ENCODE peak calls at places on chromosomes 13 and 19, in four cellular contexts. Z is A549, D is SK-N-SH, W is GM12878. L is an unnamed sample. For H3K4me1, the result is how much of the 10 kb centered on the place peaks cover.

GRCh38 chr19:40433391-40434216 is 7.8 kb upstream of the SERTAD1 start:
- DNase-seq in Z (peak), D (peak), W (no peak), L (peak)

GRCh38 chr13:99256709-99257108 is 1.5 kb downstream of the GPR18 start:
- DNase-seq in Z (no peak), D (no peak), W (no peak), L (no peak)

GRCh38 chr13:80030491-80030890 is 310.4 kb downstream of the SPRY2 start:
- DNase-seq in Z (no peak), D (no peak), W (no peak), L (no peak)

GRCh38 chr13:35107535-35107934 is 165.5 kb downstream of the NBEA start:
- DNase-seq in Z (no peak), D (no peak), W (no peak), L (no peak)

GRCh38 chr13:100229603-100230002 is 140.7 kb downstream of the PCCA start:
- DNase-seq in Z (no peak), D (no peak), W (no peak), L (no peak)

GRCh38 chr13:112808377-112809140 is 118.7 kb downstream of the ATP11A start:
- DNase-seq in Z (no peak), D (no peak), W (no peak), L (no peak)

GRCh38 chr13:52695856-52696255 is 43.2 kb downstream of the SUGT1 start:
- DNase-seq in Z (no peak), D (no peak), W (peak), L (peak)

GRCh38 chr13:42305503-42305902 is 33.6 kb downstream of the AKAP11 start:
- DNase-seq in Z (no peak), D (no peak), W (no peak), L (no peak)

GRCh38 chr19:49987159-49987698 is 26.3 kb upstream of the SIGLEC11 start:
- DNase-seq in Z (peak), D (no peak), W (peak), L (peak)

GRCh38 chr19:40247735-40248262 is 21.3 kb upstream of the CCNP start:
- DNase-seq in Z (no peak), D (no peak), W (no peak), L (no peak)

GRCh38 chr13:21677075-21677628 is 6.3 kb downstream of the FGF9 start:
- DNase-seq in Z (no peak), D (no peak), W (no peak), L (no peak)

GRCh38 chr19:4051175-4052101 is 15.3 kb downstream of the ZBTB7A start:
- DNase-seq in Z (no peak), D (no peak), W (no peak), L (peak)

GRCh38 chr13:40082644-40083043 is 427.2 kb downstream of the COG6 start:
- DNase-seq in Z (no peak), D (no peak), W (no peak), L (peak)

GRCh38 chr13:79393564-79394249 is 12.3 kb downstream of the RBM26 start:
- DNase-seq in Z (no peak), D (no peak), W (no peak), L (peak)

GRCh38 chr19:6427131-6427530 is 2.5 kb upstream of the KHSRP start:
- DNase-seq in Z (no peak), D (no peak), W (no peak), L (no peak)

GRCh38 chr13:106617561-106617960 is 49.6 kb upstream of the ARGLU1 start:
- DNase-seq in Z (no peak), D (no peak), W (no peak), L (no peak)

GRCh38 chr13:34810996-34811395 is 131.1 kb upstream of the NBEA start:
- DNase-seq in Z (no peak), D (no peak), W (no peak), L (no peak)

GRCh38 chr13:61128850-61129645 is 286.6 kb downstream of the PCDH20 start:
- DNase-seq in Z (no peak), D (no peak), W (no peak), L (no peak)

GRCh38 chr13:43077446-43077845 is 54.1 kb downstream of the DNAJC15 start:
- DNase-seq in Z (no peak), D (no peak), W (no peak), L (no peak)

GRCh38 chr13:51801631-51802099 is 2.3 kb downstream of the DHRS12 start:
- DNase-seq in Z (peak), D (peak), W (no peak), L (no peak)

GRCh38 chr13:62293081-62293480 is 877.4 kb upstream of the PCDH20 start:
- DNase-seq in Z (no peak), D (no peak), W (no peak), L (no peak)

GRCh38 chr13:73945871-73946270 is 188.3 kb downstream of the KLF12 start:
- DNase-seq in Z (no peak), D (peak), W (no peak), L (no peak)

GRCh38 chr19:55667511-55667910 is 7.5 kb upstream of the EPN1 start:
- DNase-seq in Z (no peak), D (no peak), W (no peak), L (no peak)

GRCh38 chr19:4115050-4115817 is 8.7 kb downstream of the MAP2K2 start:
- DNase-seq in Z (no peak), D (peak), W (peak), L (no peak)

GRCh38 chr13:106262886-106263285 is 272.6 kb downstream of the EFNB2 start:
- DNase-seq in Z (no peak), D (no peak), W (no peak), L (no peak)

GRCh38 chr19:17686027-17686511 is 2.1 kb downstream of the UNC13A start:
- DNase-seq in Z (no peak), D (peak), W (no peak), L (no peak)

GRCh38 chr19:43690890-43691289 is 20.9 kb upstream of the PLAUR start:
- DNase-seq in Z (no peak), D (no peak), W (no peak), L (no peak)

GRCh38 chr19:58349590-58349989 is 3.7 kb downstream of the A1BG start:
- DNase-seq in Z (no peak), D (no peak), W (no peak), L (no peak)

GRCh38 chr19:58350871-58351557 is 2.3 kb downstream of the A1BG start:
- DNase-seq in Z (no peak), D (no peak), W (no peak), L (no peak)

GRCh38 chr19:58345558-58345957 is 7.7 kb downstream of the A1BG start:
- DNase-seq in Z (no peak), D (no peak), W (no peak), L (no peak)

GRCh38 chr19:58350001-58350801 is 3.1 kb downstream of the A1BG start:
- DNase-seq in Z (no peak), D (no peak), W (no peak), L (no peak)

DNA sequence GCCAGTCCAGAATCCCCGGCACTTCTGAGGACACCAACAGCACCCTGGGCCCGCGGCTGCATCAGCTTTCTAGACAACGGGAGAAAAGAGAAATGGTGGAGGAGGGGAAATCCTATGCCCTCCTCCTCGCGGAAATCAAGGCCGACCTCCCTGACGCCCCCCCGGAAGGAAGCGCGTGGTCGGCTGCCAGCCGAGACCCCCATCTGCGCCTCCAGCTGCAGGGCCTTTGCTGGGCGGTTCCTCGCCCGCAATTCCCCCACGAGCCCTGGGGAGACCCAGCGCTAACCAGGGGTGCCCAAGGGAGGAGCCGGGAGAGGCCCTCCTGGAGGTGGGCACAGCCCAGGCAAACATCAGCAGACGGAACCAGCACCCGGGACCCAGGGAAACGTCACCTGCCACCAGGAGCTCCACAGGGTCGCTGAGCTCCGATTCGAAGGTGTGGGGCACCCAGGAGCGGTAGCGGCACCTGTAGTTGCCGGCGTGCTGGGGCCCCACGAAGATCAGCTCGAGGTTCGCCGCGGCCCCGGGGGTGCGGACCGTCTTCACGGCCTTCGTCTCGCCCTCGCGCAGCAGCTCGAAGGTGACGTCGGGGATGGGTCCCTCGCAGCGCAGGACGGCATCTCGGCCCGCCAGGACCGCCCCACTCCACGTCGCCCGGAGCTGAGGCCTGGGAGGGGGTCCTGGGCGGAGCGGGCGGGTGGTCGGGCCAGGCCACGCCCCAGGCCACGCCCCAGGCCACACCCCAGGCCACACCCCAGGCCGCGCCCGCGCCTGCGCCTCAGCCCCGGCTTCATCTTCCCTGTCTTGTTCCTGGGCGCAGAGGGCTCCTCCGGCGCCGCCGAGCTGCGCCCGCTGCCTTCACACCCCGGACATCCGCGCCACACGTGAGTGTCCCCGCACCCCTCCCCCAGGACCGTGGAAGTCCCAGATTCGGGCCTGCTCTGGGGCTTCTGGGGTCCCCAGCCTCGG is 6.0 kb downstream of the A1BG start:
- DNase-seq in Z (peak), D (peak), W (no peak), L (no peak)
- TF ChIP-seq PBX3 in Z (no peak), D (no peak), W (no peak), L (no peak)

GRCh38 chr19:2495651-2496316 is 19.9 kb downstream of the GADD45B start:
- DNase-seq in Z (no peak), D (no peak), W (no peak), L (no peak)
- H3K4me1 ChIP-seq in Z (under half), D (under half), W (under half), L (under half)

GRCh38 chr13:32073180-32073864 is 41.7 kb downstream of the FRY start:
- DNase-seq in Z (no peak), D (no peak), W (no peak), L (no peak)
- TF ChIP-seq PBX3 in Z (no peak), D (no peak), W (no peak), L (no peak)

GRCh38 chr19:2168619-2169424 is 5.1 kb downstream of the DOT1L start:
- DNase-seq in Z (peak), D (peak), W (peak), L (peak)
- H3K4me1 ChIP-seq in Z (half or more), D (under half), W (under half), L (half or more)

GRCh38 chr19:12137541-12137940 is 2.6 kb downstream of the ZNF20 start:
- DNase-seq in Z (no peak), D (no peak), W (no peak), L (peak)
- TF ChIP-seq PBX3 in Z (no peak), D (no peak), W (no peak), L (no peak)

GRCh38 chr19:10839071-10840050 is 3.3 kb upstream of the TMED1 start:
- DNase-seq in Z (no peak), D (no peak), W (no peak), L (no peak)
- H3K4me1 ChIP-seq in Z (under half), D (under half), W (under half), L (half or more)

GRCh38 chr19:5194641-5195040 is 146.0 kb downstream of the PTPRS start:
- DNase-seq in Z (no peak), D (no peak), W (no peak), L (no peak)

GRCh38 chr19:5196832-5197231 is 143.8 kb downstream of the PTPRS start:
- DNase-seq in Z (no peak), D (no peak), W (no peak), L (no peak)

GRCh38 chr19:5191091-5191490 is 149.5 kb downstream of the PTPRS start:
- DNase-seq in Z (no peak), D (no peak), W (no peak), L (no peak)

GRCh38 chr19:5192568-5192967 is 148.0 kb downstream of the PTPRS start:
- DNase-seq in Z (no peak), D (no peak), W (no peak), L (no peak)

DNA sequence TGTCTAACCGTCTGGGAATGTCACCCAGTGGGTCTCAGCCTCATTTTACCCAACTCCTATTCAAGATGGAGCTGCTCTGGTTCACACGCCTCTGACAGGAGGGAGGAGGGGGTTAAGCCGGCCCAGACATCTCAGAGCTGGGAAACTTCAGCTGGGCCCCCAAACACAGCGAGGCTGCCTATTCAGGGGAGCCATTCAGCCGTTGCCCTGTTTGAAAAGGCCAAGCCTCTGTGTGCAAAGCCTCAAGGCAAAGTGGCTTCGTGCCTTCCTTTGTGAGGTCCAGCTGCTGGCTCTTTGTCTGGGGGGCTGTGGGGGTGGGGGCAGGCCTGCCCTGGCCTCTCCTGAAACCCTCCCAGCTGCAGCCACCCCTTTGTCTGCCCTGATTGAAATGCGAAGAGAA is 147.4 kb downstream of the PTPRS start:
- DNase-seq in Z (no peak), D (no peak), W (no peak), L (no peak)
- TF ChIP-seq PBX3 in Z (no peak), D (no peak), W (no peak), L (no peak)

GRCh38 chr13:30873519-30873918 is 32.6 kb upstream of the MEDAG start:
- DNase-seq in Z (no peak), D (no peak), W (no peak), L (no peak)
- H3K4me1 ChIP-seq in Z (under half), D (under half), W (under half), L (under half)

DNA sequence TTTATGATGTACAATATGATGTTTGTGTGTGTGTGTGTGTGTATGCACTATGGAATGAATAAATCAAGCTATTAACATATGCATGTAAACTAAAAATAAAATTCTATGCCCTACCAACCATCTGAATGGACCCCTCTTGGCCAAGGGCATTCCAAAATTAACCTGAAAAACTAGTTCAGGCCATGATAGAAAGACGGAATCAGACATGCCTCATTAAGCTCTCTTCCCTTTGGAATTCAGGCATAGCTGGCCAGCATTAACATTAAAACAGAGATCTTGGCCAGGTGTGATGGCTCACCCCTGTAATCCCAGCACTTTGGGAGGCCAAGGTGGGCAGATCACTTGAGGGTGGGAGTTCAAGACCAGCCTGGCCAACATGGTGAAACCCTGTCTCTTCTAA is 18.3 kb upstream of the SLC1A6 start:
- DNase-seq in Z (no peak), D (no peak), W (no peak), L (no peak)
- TF ChIP-seq PBX3 in Z (no peak), D (no peak), W (no peak), L (no peak)